ENCODE peak calls at places on chromosomes 4 and X, in six cellular contexts. S is endothelial cell, H is neural crest cell, U is choroid plexus epithelial cell, Z is GM03348, L is HT-29. C is an unnamed sample.

GRCh38 chrX:10600479-10600878 is 19.9 kb downstream of the MID1 start:
- DNase-seq in S (no peak), H (no peak), U (no peak), Z (no peak), L (no peak), C (no peak)

GRCh38 chrX:108439961-108440696 is 491 bp downstream of the COL4A5 start:
- DNase-seq in S (peak), H (peak), U (peak), Z (peak), L (no peak), C (no peak)

GRCh38 chrX:2707334-2707760 is 16.3 kb downstream of the CD99 start:
- DNase-seq in S (peak), H (no peak), U (peak), Z (peak), L (no peak), C (no peak)

GRCh38 chr4:4899202-4899925 is 39.9 kb downstream of the MSX1 start:
- DNase-seq in S (no peak), H (no peak), U (no peak), Z (no peak), L (no peak), C (no peak)

GRCh38 chrX:72297953-72298730 is 7.6 kb downstream of the CITED1 start:
- DNase-seq in S (no peak), H (no peak), U (peak), Z (no peak), L (peak), C (no peak)

GRCh38 chr4:183492791-183493221 is 12.1 kb upstream of the ING2 start:
- DNase-seq in S (no peak), H (no peak), U (peak), Z (peak), L (no peak), C (no peak)

GRCh38 chrX:74450803-74451449 is 29.6 kb downstream of the SLC16A2 start:
- DNase-seq in S (no peak), H (no peak), U (peak), Z (peak), L (no peak), C (no peak)

GRCh38 chr4:55348436-55348835 is 2.4 kb downstream of the SRD5A3 start:
- DNase-seq in S (no peak), H (no peak), U (no peak), Z (no peak), L (no peak), C (no peak)

GRCh38 chr4:2417765-2418651 is at the start of gene ZFYVE28:
- DNase-seq in S (no peak), H (no peak), U (peak), Z (peak), L (peak), C (no peak)

GRCh38 chr4:152870605-152871004 is 65.5 kb upstream of the FHDC1 start:
- DNase-seq in S (no peak), H (no peak), U (no peak), Z (no peak), L (no peak), C (no peak)

GRCh38 chrX:78321809-78322208 is 5.6 kb downstream of the CYSLTR1 start:
- DNase-seq in S (no peak), H (no peak), U (no peak), Z (no peak), L (peak), C (no peak)

GRCh38 chr4:3267576-3268394 is 18.8 kb downstream of the MSANTD1 start:
- DNase-seq in S (no peak), H (no peak), U (no peak), Z (no peak), L (no peak), C (peak)

GRCh38 chr4:104025251-104025650 is 305.5 kb upstream of the TACR3 start:
- DNase-seq in S (no peak), H (no peak), U (no peak), Z (no peak), L (no peak), C (no peak)

GRCh38 chr4:143186202-143186601 is 1.5 kb downstream of the USP38 start:
- DNase-seq in S (no peak), H (no peak), U (peak), Z (peak), L (peak), C (no peak)

GRCh38 chrX:12702509-12703091 is 88.6 kb upstream of the PRPS2 start:
- DNase-seq in S (peak), H (peak), U (peak), Z (no peak), L (peak), C (peak)

GRCh38 chr4:94536049-94536448 is 84.3 kb downstream of the PDLIM5 start:
- DNase-seq in S (no peak), H (no peak), U (no peak), Z (no peak), L (no peak), C (no peak)

GRCh38 chrX:97616883-97617510 is 733.3 kb downstream of the RPA4 start:
- DNase-seq in S (no peak), H (no peak), U (peak), Z (peak), L (peak), C (no peak)

GRCh38 chr4:92121099-92121498 is 182.7 kb upstream of the GRID2 start:
- DNase-seq in S (no peak), H (no peak), U (no peak), Z (no peak), L (no peak), C (no peak)

GRCh38 chr4:150501019-150501727 is 80.8 kb upstream of the MAB21L2 start:
- DNase-seq in S (no peak), H (no peak), U (peak), Z (peak), L (no peak), C (no peak)

GRCh38 chr4:6449746-6450369 is 22.6 kb downstream of the PPP2R2C start:
- DNase-seq in S (no peak), H (no peak), U (no peak), Z (no peak), L (no peak), C (no peak)

GRCh38 chr4:2977116-2978097 is 14.0 kb downstream of the GRK4 start:
- DNase-seq in S (no peak), H (no peak), U (peak), Z (peak), L (peak), C (no peak)